ENCODE peak calls at places on chromosomes 5 and 9, in ten cellular contexts. One of them, this sample, is unnamed.

GRCh38 chr5:44365351-44365750 is 23.9 kb downstream of the FGF10 start:
- DNase-seq in GM20000: no peak
- DNase-seq in stimulated activated CD4-positive, alpha-beta T cell treated with anti-CD3 and anti-CD28 coated beads, Interleukin-15, amount 100 ng/mL, for 48 hours: no peak
- DNase-seq in EH: peak
- DNase-seq in GM13976: no peak
- DNase-seq in hepatocyte: peak
- DNase-seq in RPMI8226: no peak
- DNase-seq in T-helper 2 cell: no peak
- DNase-seq in COLO829: no peak
- DNase-seq in GM12891: no peak
- DNase-seq in this sample: no peak

GRCh38 chr9:35272989-35273388 is 111.2 kb downstream of the UNC13B start:
- DNase-seq in stimulated activated CD4-positive, alpha-beta T cell treated with anti-CD3 and anti-CD28 coated beads, Interleukin-15, amount 100 ng/mL, for 48 hours: no peak
- DNase-seq in GM13976: no peak
- DNase-seq in hepatocyte: no peak
- DNase-seq in T-helper 2 cell: no peak
- DNase-seq in RPMI8226: no peak
- DNase-seq in COLO829: peak
- DNase-seq in GM12891: no peak
- DNase-seq in GM20000: no peak
- DNase-seq in EH: peak
- DNase-seq in this sample: no peak

GRCh38 chr5:175032741-175033151 is 308.4 kb downstream of the MSX2 start:
- DNase-seq in GM20000: no peak
- DNase-seq in COLO829: no peak
- DNase-seq in EH: no peak
- DNase-seq in stimulated activated CD4-positive, alpha-beta T cell treated with anti-CD3 and anti-CD28 coated beads, Interleukin-15, amount 100 ng/mL, for 48 hours: no peak
- DNase-seq in GM12891: no peak
- DNase-seq in RPMI8226: no peak
- DNase-seq in hepatocyte: no peak
- DNase-seq in GM13976: no peak
- DNase-seq in T-helper 2 cell: no peak
- DNase-seq in this sample: no peak

GRCh38 chr9:84731696-84732095 is 62.2 kb downstream of the NTRK2 start:
- DNase-seq in stimulated activated CD4-positive, alpha-beta T cell treated with anti-CD3 and anti-CD28 coated beads, Interleukin-15, amount 100 ng/mL, for 48 hours: no peak
- DNase-seq in T-helper 2 cell: no peak
- DNase-seq in COLO829: no peak
- DNase-seq in GM20000: no peak
- DNase-seq in RPMI8226: no peak
- DNase-seq in GM13976: no peak
- DNase-seq in EH: no peak
- DNase-seq in GM12891: no peak
- DNase-seq in hepatocyte: no peak
- DNase-seq in this sample: no peak

GRCh38 chr5:123916331-123917121 is 404.5 kb downstream of the CSNK1G3 start:
- DNase-seq in hepatocyte: peak
- DNase-seq in GM20000: no peak
- DNase-seq in T-helper 2 cell: no peak
- DNase-seq in GM13976: no peak
- DNase-seq in EH: peak
- DNase-seq in RPMI8226: no peak
- DNase-seq in COLO829: peak
- DNase-seq in GM12891: no peak
- DNase-seq in stimulated activated CD4-positive, alpha-beta T cell treated with anti-CD3 and anti-CD28 coated beads, Interleukin-15, amount 100 ng/mL, for 48 hours: no peak
- DNase-seq in this sample: no peak

GRCh38 chr9:75265525-75265972 is 177.2 kb downstream of the OSTF1 start:
- DNase-seq in EH: peak
- DNase-seq in GM20000: peak
- DNase-seq in COLO829: peak
- DNase-seq in T-helper 2 cell: no peak
- DNase-seq in GM12891: peak
- DNase-seq in GM13976: peak
- DNase-seq in RPMI8226: peak
- DNase-seq in hepatocyte: peak
- DNase-seq in stimulated activated CD4-positive, alpha-beta T cell treated with anti-CD3 and anti-CD28 coated beads, Interleukin-15, amount 100 ng/mL, for 48 hours: peak
- DNase-seq in this sample: no peak

GRCh38 chr5:176738851-176739250 is 71.5 kb upstream of the UNC5A start:
- DNase-seq in T-helper 2 cell: no peak
- DNase-seq in EH: no peak
- DNase-seq in COLO829: no peak
- DNase-seq in GM13976: no peak
- DNase-seq in RPMI8226: no peak
- DNase-seq in GM20000: no peak
- DNase-seq in stimulated activated CD4-positive, alpha-beta T cell treated with anti-CD3 and anti-CD28 coated beads, Interleukin-15, amount 100 ng/mL, for 48 hours: no peak
- DNase-seq in hepatocyte: no peak
- DNase-seq in GM12891: no peak
- DNase-seq in this sample: no peak

GRCh38 chr5:151086905-151087360 is 6.1 kb upstream of the TNIP1 start:
- DNase-seq in GM20000: peak
- DNase-seq in EH: no peak
- DNase-seq in hepatocyte: peak
- DNase-seq in T-helper 2 cell: peak
- DNase-seq in COLO829: no peak
- DNase-seq in stimulated activated CD4-positive, alpha-beta T cell treated with anti-CD3 and anti-CD28 coated beads, Interleukin-15, amount 100 ng/mL, for 48 hours: no peak
- DNase-seq in GM12891: peak
- DNase-seq in GM13976: peak
- DNase-seq in RPMI8226: peak
- DNase-seq in this sample: peak

GRCh38 chr5:39256472-39256871 is 37.1 kb upstream of the FYB1 start:
- DNase-seq in stimulated activated CD4-positive, alpha-beta T cell treated with anti-CD3 and anti-CD28 coated beads, Interleukin-15, amount 100 ng/mL, for 48 hours: no peak
- DNase-seq in RPMI8226: no peak
- DNase-seq in GM13976: peak
- DNase-seq in GM12891: no peak
- DNase-seq in COLO829: peak
- DNase-seq in GM20000: no peak
- DNase-seq in hepatocyte: no peak
- DNase-seq in EH: peak
- DNase-seq in T-helper 2 cell: no peak
- DNase-seq in this sample: peak

This sample was measured in GM06990.